ENCODE peak calls at places on chromosomes 6 and 20, in ten cellular contexts. Y is prostate gland; X is activated T-helper 9 cell treated with anti-CD3 and anti-CD28 coated beads, Interleukin-2, amount 50 U/mL, for 16 hours; N is fibroblast of villous mesenchyme; D is SW480; K is HCEC 1CT; R is NCI-H2029; B is retina; O is adrenal gland; S is T-cell. J is an unnamed sample.
A peak's percentile ranks its signal among the peaks of the same experiment; 100 is the strongest.

GRCh38 chr20:57211949-57212889 is 54.2 kb downstream of the BMP7 start:
- DNase-seq in S (no peak), D (peak; percentile 98), O (peak; percentile 76), B (peak; percentile 73), X (no peak), R (no peak), Y (peak; percentile 55), K (no peak), N (peak; percentile 65), J (peak; percentile 81)

GRCh38 chr20:46636981-46637860 is 14.0 kb downstream of the SLC13A3 start:
- DNase-seq in N (no peak), R (no peak), K (no peak), X (no peak), B (no peak), O (no peak), D (no peak), S (no peak), Y (no peak), J (no peak)

GRCh38 chr6:120826253-120826652 is 508.0 kb downstream of the TBC1D32 start:
- DNase-seq in R (peak; percentile 68), S (no peak), K (no peak), Y (peak; percentile 20), N (no peak), O (peak; percentile 61), D (peak; percentile 4), X (no peak), B (no peak), J (peak; percentile 61)

GRCh38 chr6:2917801-2918495 is 14.8 kb upstream of the SERPINB9 start:
- DNase-seq in D (no peak), X (no peak), B (no peak), K (no peak), O (no peak), N (peak; percentile 10), S (no peak), R (no peak), Y (no peak), J (no peak)

GRCh38 chr6:142058216-142058925 is 74.4 kb upstream of the GJE1 start:
- DNase-seq in O (no peak), D (no peak), K (peak; percentile 14), X (no peak), R (no peak), S (no peak), Y (no peak), N (peak; percentile 65), B (no peak), J (no peak)

GRCh38 chr6:7058250-7058923 is 49.4 kb upstream of the RREB1 start:
- DNase-seq in D (peak; percentile 98), B (no peak), K (peak; percentile 95), R (peak; percentile 85), S (no peak), X (no peak), Y (peak; percentile 90), O (no peak), N (peak; percentile 92), J (peak; percentile 95)

GRCh38 chr6:24825130-24825630 is 26.5 kb upstream of the ARMH2 start:
- DNase-seq in B (no peak), N (no peak), X (no peak), Y (no peak), R (no peak), S (no peak), D (no peak), O (no peak), K (no peak), J (no peak)

GRCh38 chr6:130843575-130844320 is 16.5 kb downstream of the SMLR1 start:
- DNase-seq in N (peak; percentile 44), K (peak; percentile 35), Y (no peak), S (no peak), O (no peak), B (no peak), R (no peak), D (peak; percentile 29), X (no peak), J (peak; percentile 52)

GRCh38 chr20:42179768-42180167 is 561.6 kb upstream of the CHD6 start:
- DNase-seq in Y (no peak), R (no peak), O (no peak), S (no peak), D (peak; percentile 35), X (no peak), K (no peak), N (no peak), B (no peak), J (no peak)

GRCh38 chr20:17871181-17871580 is 97.4 kb downstream of the SNX5 start:
- DNase-seq in B (no peak), S (no peak), N (peak; percentile 55), O (no peak), D (no peak), Y (no peak), X (no peak), R (no peak), K (no peak), J (peak; percentile 28)

GRCh38 chr20:9236408-9236912 is 167.6 kb downstream of the PLCB4 start:
- DNase-seq in Y (no peak), D (no peak), B (no peak), O (no peak), R (no peak), S (no peak), K (no peak), X (no peak), N (no peak), J (no peak)

GRCh38 chr6:42820509-42821340 is 38.9 kb downstream of the BICRAL start:
- DNase-seq in Y (no peak), R (no peak), B (no peak), O (no peak), N (no peak), X (no peak), K (no peak), D (no peak), S (no peak), J (no peak)

GRCh38 chr6:44126320-44127149 is 717 bp downstream of the MRPL14 start:
- DNase-seq in Y (peak; percentile 40), B (peak; percentile 71), O (peak; percentile 81), D (peak; percentile 55), S (peak; percentile 60), N (peak; percentile 88), X (peak; percentile 75), K (peak; percentile 72), R (no peak), J (peak; percentile 77)

GRCh38 chr6:52787917-52788316 is 15.7 kb downstream of the GSTA1 start:
- DNase-seq in N (no peak), K (no peak), D (no peak), S (no peak), Y (peak; percentile 58), O (no peak), X (no peak), B (no peak), R (no peak), J (no peak)

GRCh38 chr6:108363756-108364356 is 69.0 kb downstream of the AFG1L start:
- DNase-seq in N (no peak), X (no peak), D (peak; percentile 17), Y (no peak), B (peak; percentile 38), S (no peak), O (no peak), R (no peak), K (no peak), J (no peak)

GRCh38 chr20:50646483-50646996 is 44.8 kb downstream of the RIPOR3 start:
- DNase-seq in N (peak; percentile 94), X (no peak), R (no peak), S (no peak), K (peak; percentile 71), Y (no peak), O (no peak), B (no peak), D (no peak), J (peak; percentile 78)

GRCh38 chr6:1422290-1422689 is 32.9 kb downstream of the FOXF2 start:
- DNase-seq in K (no peak), B (no peak), S (no peak), D (no peak), O (peak; percentile 14), N (no peak), X (no peak), Y (no peak), R (no peak), J (no peak)

GRCh38 chr20:8953300-8953699 is 115.6 kb upstream of the PLCB4 start:
- DNase-seq in N (no peak), D (no peak), X (no peak), O (no peak), K (no peak), Y (no peak), R (no peak), B (no peak), S (no peak), J (no peak)

GRCh38 chr20:50412499-50412898 is 97.7 kb upstream of the PTPN1 start:
- DNase-seq in O (no peak), D (no peak), N (no peak), S (no peak), Y (no peak), B (no peak), X (no peak), R (no peak), K (no peak), J (no peak)

GRCh38 chr6:37168809-37169457 is 1.0 kb upstream of the PIM1 start:
- DNase-seq in B (no peak), R (peak; percentile 26), N (no peak), X (no peak), K (peak; percentile 73), D (peak; percentile 71), Y (peak; percentile 19), O (no peak), S (no peak), J (peak; percentile 40)

GRCh38 chr20:47735412-47736400 is 49.6 kb downstream of the SULF2 start:
- DNase-seq in K (no peak), B (no peak), O (peak; percentile 62), Y (no peak), S (no peak), R (no peak), D (no peak), N (peak; percentile 75), X (no peak), J (peak; percentile 91)

GRCh38 chr20:48723308-48724264 is 104.2 kb downstream of the PREX1 start:
- DNase-seq in O (peak; percentile 74), S (no peak), Y (no peak), N (peak; percentile 87), K (no peak), B (no peak), X (no peak), D (no peak), R (no peak), J (peak; percentile 54)

GRCh38 chr6:42269553-42269952 is 51.9 kb upstream of the MRPS10 start:
- DNase-seq in X (no peak), S (no peak), B (no peak), N (no peak), K (no peak), D (no peak), Y (no peak), O (no peak), R (no peak), J (no peak)

GRCh38 chr20:45963059-45964011 is 8.7 kb downstream of the ZNF335 start:
- DNase-seq in N (peak; percentile 62), K (peak; percentile 29), B (no peak), Y (no peak), D (peak; percentile 97), S (no peak), R (peak; percentile 11), X (no peak), O (peak; percentile 54), J (peak; percentile 59)

GRCh38 chr20:45968801-45969711 is 2.9 kb downstream of the ZNF335 start:
- DNase-seq in O (peak; percentile 60), S (no peak), Y (no peak), N (peak; percentile 15), R (no peak), X (no peak), D (no peak), K (peak; percentile 57), B (no peak), J (no peak)

GRCh38 chr20:18738888-18739287 is 74.7 kb upstream of the SCP2D1 start:
- DNase-seq in N (no peak), S (no peak), D (no peak), Y (no peak), O (no peak), B (no peak), X (no peak), K (no peak), R (no peak), J (no peak)

GRCh38 chr20:58715709-58716475 is 23.3 kb downstream of the NPEPL1 start:
- DNase-seq in Y (peak; percentile 3), D (no peak), N (no peak), B (peak; percentile 33), X (no peak), K (no peak), R (no peak), S (no peak), O (peak; percentile 49), J (no peak)

GRCh38 chr6:46042355-46042999 is 26.8 kb upstream of the CLIC5 start:
- DNase-seq in N (peak; percentile 36), S (no peak), R (peak; percentile 67), Y (no peak), O (peak; percentile 57), K (peak; percentile 58), B (no peak), X (no peak), D (peak; percentile 50), J (peak; percentile 65)